ENCODE peak calls at places on chromosomes 11 and 22, in six cellular contexts. Y, U, L, P, A and E are unnamed samples.

GRCh38 chr22:28742562-28742962 is 723 bp downstream of the HSCB start:
- DNase-seq in A (no peak), Y (no peak), L (no peak), U (no peak), P (no peak), E (no peak)

GRCh38 chr22:24550902-24551229 is 4.1 kb downstream of the GUCD1 start:
- DNase-seq in Y (peak), P (no peak), U (no peak), A (no peak), L (no peak), E (no peak)

GRCh38 chr22:42179616-42180015 is 49.0 kb upstream of the CYP2D6 start:
- DNase-seq in P (no peak), U (peak), A (no peak), L (no peak), Y (no peak), E (no peak)

GRCh38 chr22:33747576-33748180 is 172.6 kb downstream of the LARGE1 start:
- DNase-seq in Y (peak), A (no peak), P (no peak), L (no peak), U (no peak), E (no peak)

GRCh38 chr11:130408901-130409300 is 19.5 kb downstream of the ADAMTS8 start:
- DNase-seq in Y (no peak), U (no peak), P (no peak), L (no peak), A (no peak), E (no peak)

GRCh38 chr11:19229671-19230070 is 11.1 kb downstream of the E2F8 start:
- DNase-seq in U (no peak), Y (no peak), P (no peak), A (no peak), L (no peak), E (no peak)

GRCh38 chr22:33853200-33854097 is 66.8 kb downstream of the LARGE1 start:
- DNase-seq in Y (peak), U (peak), L (no peak), A (peak), P (no peak), E (no peak)

GRCh38 chr11:119316729-119317591 is at the start of gene MCAM:
- DNase-seq in Y (no peak), P (peak), U (peak), A (no peak), L (no peak), E (peak)

GRCh38 chr22:30182833-30183232 is 63.7 kb downstream of the LIF start:
- DNase-seq in Y (no peak), L (no peak), P (no peak), U (no peak), A (no peak), E (no peak)

GRCh38 chr22:40031766-40032470 is 37.2 kb downstream of the FAM83F start:
- DNase-seq in Y (no peak), P (no peak), L (no peak), U (no peak), A (no peak), E (no peak)

GRCh38 chr11:126583101-126583500 is 227.6 kb downstream of the ST3GAL4 start:
- DNase-seq in Y (no peak), P (no peak), L (no peak), U (no peak), A (no peak), E (no peak)

GRCh38 chr11:126165366-126166156 is 45.9 kb downstream of the RPUSD4 start:
- DNase-seq in A (no peak), Y (no peak), L (no peak), U (no peak), P (peak), E (no peak)

GRCh38 chr11:119691701-119692546 is 37.1 kb downstream of the NECTIN1 start:
- DNase-seq in Y (no peak), P (no peak), A (no peak), U (no peak), L (no peak), E (no peak)

GRCh38 chr11:91871048-91871447 is 353.6 kb upstream of the FAT3 start:
- DNase-seq in Y (no peak), P (no peak), L (no peak), A (no peak), U (no peak), E (no peak)